ENCODE peak calls at places on chromosomes 6 and 20, in five cellular contexts. One of them, this sample, is unnamed.

GRCh38 chr6:110561016-110561396 is 84.6 kb upstream of the SLC22A16 start:
- DNase-seq in stimulated activated CD4-positive, alpha-beta T cell treated with anti-CD3 and anti-CD28 coated beads, Interleukin-1b, Interleukin-23, amount 100 ng/mL, for 24 hours: no peak
- DNase-seq in activated CD4-positive, alpha-beta T cell treated with anti-CD3 and anti-CD28 coated beads, Interleukin-2, amount 50 U/mL, for 24 hours: no peak
- DNase-seq in neural progenitor cell: no peak
- DNase-seq in caudate nucleus: no peak
- DNase-seq in this sample: no peak

GRCh38 chr6:135537782-135538301 is 40.3 kb upstream of the AHI1 start:
- DNase-seq in activated CD4-positive, alpha-beta T cell treated with anti-CD3 and anti-CD28 coated beads, Interleukin-2, amount 50 U/mL, for 24 hours: peak
- DNase-seq in neural progenitor cell: no peak
- DNase-seq in caudate nucleus: no peak
- DNase-seq in stimulated activated CD4-positive, alpha-beta T cell treated with anti-CD3 and anti-CD28 coated beads, Interleukin-1b, Interleukin-23, amount 100 ng/mL, for 24 hours: no peak
- DNase-seq in this sample: no peak

GRCh38 chr6:141884850-141885249 is 247.9 kb upstream of the GJE1 start:
- DNase-seq in caudate nucleus: no peak
- DNase-seq in stimulated activated CD4-positive, alpha-beta T cell treated with anti-CD3 and anti-CD28 coated beads, Interleukin-1b, Interleukin-23, amount 100 ng/mL, for 24 hours: no peak
- DNase-seq in neural progenitor cell: no peak
- DNase-seq in activated CD4-positive, alpha-beta T cell treated with anti-CD3 and anti-CD28 coated beads, Interleukin-2, amount 50 U/mL, for 24 hours: no peak
- DNase-seq in this sample: no peak

GRCh38 chr20:59221049-59221748 is 57.6 kb downstream of the ZNF831 start:
- DNase-seq in stimulated activated CD4-positive, alpha-beta T cell treated with anti-CD3 and anti-CD28 coated beads, Interleukin-1b, Interleukin-23, amount 100 ng/mL, for 24 hours: no peak
- DNase-seq in activated CD4-positive, alpha-beta T cell treated with anti-CD3 and anti-CD28 coated beads, Interleukin-2, amount 50 U/mL, for 24 hours: no peak
- DNase-seq in neural progenitor cell: no peak
- DNase-seq in caudate nucleus: no peak
- DNase-seq in this sample: no peak

GRCh38 chr6:99422912-99423311 is 2.2 kb downstream of the PNISR start:
- DNase-seq in activated CD4-positive, alpha-beta T cell treated with anti-CD3 and anti-CD28 coated beads, Interleukin-2, amount 50 U/mL, for 24 hours: no peak
- DNase-seq in stimulated activated CD4-positive, alpha-beta T cell treated with anti-CD3 and anti-CD28 coated beads, Interleukin-1b, Interleukin-23, amount 100 ng/mL, for 24 hours: no peak
- DNase-seq in neural progenitor cell: no peak
- DNase-seq in caudate nucleus: no peak
- DNase-seq in this sample: no peak

GRCh38 chr6:150466196-150466595 is 97.4 kb downstream of the IYD start:
- DNase-seq in caudate nucleus: no peak
- DNase-seq in stimulated activated CD4-positive, alpha-beta T cell treated with anti-CD3 and anti-CD28 coated beads, Interleukin-1b, Interleukin-23, amount 100 ng/mL, for 24 hours: no peak
- DNase-seq in neural progenitor cell: no peak
- DNase-seq in activated CD4-positive, alpha-beta T cell treated with anti-CD3 and anti-CD28 coated beads, Interleukin-2, amount 50 U/mL, for 24 hours: no peak
- DNase-seq in this sample: no peak

GRCh38 chr6:89369009-89369408 is 16.5 kb upstream of the UBE2J1 start:
- DNase-seq in activated CD4-positive, alpha-beta T cell treated with anti-CD3 and anti-CD28 coated beads, Interleukin-2, amount 50 U/mL, for 24 hours: no peak
- DNase-seq in caudate nucleus: no peak
- DNase-seq in stimulated activated CD4-positive, alpha-beta T cell treated with anti-CD3 and anti-CD28 coated beads, Interleukin-1b, Interleukin-23, amount 100 ng/mL, for 24 hours: no peak
- DNase-seq in neural progenitor cell: peak
- DNase-seq in this sample: no peak

GRCh38 chr20:44942264-44942973 is 17.8 kb downstream of the TOMM34 start:
- DNase-seq in stimulated activated CD4-positive, alpha-beta T cell treated with anti-CD3 and anti-CD28 coated beads, Interleukin-1b, Interleukin-23, amount 100 ng/mL, for 24 hours: no peak
- DNase-seq in activated CD4-positive, alpha-beta T cell treated with anti-CD3 and anti-CD28 coated beads, Interleukin-2, amount 50 U/mL, for 24 hours: no peak
- DNase-seq in caudate nucleus: no peak
- DNase-seq in neural progenitor cell: peak
- DNase-seq in this sample: no peak

GRCh38 chr20:3281437-3281836 is 42.4 kb upstream of the SLC4A11 start:
- DNase-seq in caudate nucleus: no peak
- DNase-seq in stimulated activated CD4-positive, alpha-beta T cell treated with anti-CD3 and anti-CD28 coated beads, Interleukin-1b, Interleukin-23, amount 100 ng/mL, for 24 hours: no peak
- DNase-seq in neural progenitor cell: no peak
- DNase-seq in activated CD4-positive, alpha-beta T cell treated with anti-CD3 and anti-CD28 coated beads, Interleukin-2, amount 50 U/mL, for 24 hours: no peak
- DNase-seq in this sample: no peak

This sample was measured in C1 segment of cervical spinal cord.